ENCODE peak calls at places on chromosomes 5 and 9, in ten cellular contexts. F, C, Q, H, I, E, W, D, L and V are unnamed samples.
A peak's percentile ranks its signal among the peaks of the same experiment; 100 is the strongest.

GRCh38 chr9:7130421-7130820 is 372.6 kb downstream of the KDM4C start:
- DNase-seq in F (no peak), C (no peak), Q (no peak), H (no peak), I (no peak), E (no peak), W (no peak), D (no peak), L (no peak), V (no peak)

GRCh38 chr9:120431268-120431667 is 148.7 kb downstream of the CDK5RAP2 start:
- DNase-seq in F (no peak), C (no peak), Q (no peak), H (no peak), I (no peak), E (no peak), W (no peak), D (no peak), L (no peak), V (no peak)

GRCh38 chr5:116938488-116938887 is 363.9 kb upstream of the SEMA6A start:
- DNase-seq in F (no peak), C (no peak), Q (no peak), H (no peak), I (no peak), E (no peak), W (no peak), D (no peak), L (no peak), V (no peak)

GRCh38 chr5:108315829-108316228 is 66.1 kb downstream of the FBXL17 start:
- DNase-seq in F (no peak), C (no peak), Q (no peak), H (no peak), I (no peak), E (peak; percentile 23), W (no peak), D (no peak), L (no peak), V (no peak)

GRCh38 chr9:135512904-135513303 is 8.3 kb upstream of the LCN1 start:
- DNase-seq in F (no peak), C (peak; percentile 49), Q (peak; percentile 50), H (no peak), I (no peak), E (peak; percentile 6), W (no peak), D (peak; percentile 65), L (peak; percentile 7), V (no peak)

GRCh38 chr5:139725073-139725830 is 70.4 kb upstream of the PSD2 start:
- DNase-seq in F (peak; percentile 83), C (peak; percentile 80), Q (no peak), H (no peak), I (no peak), E (peak; percentile 85), W (no peak), D (no peak), L (peak; percentile 45), V (no peak)

GRCh38 chr9:34654317-34655083 is 2.5 kb downstream of the IL11RA start:
- DNase-seq in F (peak; percentile 73), C (peak; percentile 95), Q (peak; percentile 87), H (peak; percentile 65), I (no peak), E (peak; percentile 57), W (peak; percentile 63), D (peak; percentile 95), L (peak; percentile 84), V (no peak)

GRCh38 chr5:38463634-38464521 is 92.6 kb downstream of the LIFR start:
- DNase-seq in F (no peak), C (peak; percentile 74), Q (no peak), H (no peak), I (peak; percentile 84), E (peak; percentile 93), W (peak; percentile 56), D (no peak), L (no peak), V (no peak)

GRCh38 chr9:36993933-36994764 is 39.9 kb downstream of the PAX5 start:
- DNase-seq in F (peak; percentile 94), C (no peak), Q (no peak), H (no peak), I (no peak), E (no peak), W (no peak), D (no peak), L (no peak), V (peak; percentile 60)

GRCh38 chr5:131000289-131000688 is 164.8 kb downstream of the HINT1 start:
- DNase-seq in F (no peak), C (no peak), Q (no peak), H (no peak), I (no peak), E (no peak), W (no peak), D (no peak), L (no peak), V (no peak)

GRCh38 chr9:113463418-113464285 is at the start of gene RGS3:
- DNase-seq in F (no peak), C (peak; percentile 84), Q (no peak), H (peak; percentile 74), I (peak; percentile 42), E (no peak), W (peak; percentile 79), D (no peak), L (peak; percentile 80), V (no peak)
- TF ChIP-seq POLR2A in F (no peak), C (peak; percentile 64), Q (no peak), H (no peak), I (peak; percentile 57), E (no peak), W (peak; percentile 34), D (no peak), L (peak; percentile 70), V (no peak)

GRCh38 chr9:3526166-3526902 is 533 bp upstream of the RFX3 start:
- DNase-seq in F (peak; percentile 96), C (peak; percentile 93), Q (peak; percentile 94), H (peak; percentile 85), I (peak; percentile 59), E (peak; percentile 79), W (peak; percentile 83), D (peak; percentile 97), L (peak; percentile 87), V (peak; percentile 35)

GRCh38 chr9:3528466-3528865 is 2.7 kb upstream of the RFX3 start:
- DNase-seq in F (no peak), C (no peak), Q (no peak), H (no peak), I (no peak), E (no peak), W (no peak), D (no peak), L (no peak), V (no peak)

GRCh38 chr9:3526903-3527652 is 1.3 kb upstream of the RFX3 start:
- DNase-seq in F (peak; percentile 77), C (no peak), Q (peak; percentile 64), H (no peak), I (peak; percentile 33), E (peak; percentile 13), W (peak; percentile 16), D (no peak), L (peak; percentile 15), V (no peak)

GRCh38 chr9:3525836-3526165 is at the start of gene RFX3:
- DNase-seq in F (peak; percentile 98), C (peak; percentile 95), Q (peak; percentile 94), H (peak; percentile 89), I (peak; percentile 84), E (peak; percentile 97), W (peak; percentile 89), D (peak; percentile 98), L (peak; percentile 88), V (peak; percentile 55)

DNA sequence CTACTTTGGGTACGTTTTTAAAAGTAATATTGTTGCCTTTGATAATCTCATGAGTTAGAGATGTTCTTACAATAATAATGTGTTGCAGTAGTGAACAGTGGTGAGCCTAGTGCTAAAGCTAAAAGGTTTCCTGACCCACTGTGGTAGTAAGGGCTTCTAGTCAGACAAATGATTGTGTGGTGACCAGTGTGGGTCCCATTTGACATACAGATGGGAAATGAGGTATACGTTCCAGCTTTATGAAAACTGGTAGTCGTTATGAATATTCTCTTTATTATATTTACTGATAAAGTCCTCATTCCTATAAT is 1.8 kb upstream of the RFX3 start:
- DNase-seq in F (no peak), C (no peak), Q (no peak), H (no peak), I (no peak), E (no peak), W (no peak), D (no peak), L (no peak), V (no peak)
- TF ChIP-seq POLR2A in F (no peak), C (no peak), Q (no peak), H (no peak), I (no peak), E (no peak), W (no peak), D (no peak), L (no peak), V (no peak)

DNA sequence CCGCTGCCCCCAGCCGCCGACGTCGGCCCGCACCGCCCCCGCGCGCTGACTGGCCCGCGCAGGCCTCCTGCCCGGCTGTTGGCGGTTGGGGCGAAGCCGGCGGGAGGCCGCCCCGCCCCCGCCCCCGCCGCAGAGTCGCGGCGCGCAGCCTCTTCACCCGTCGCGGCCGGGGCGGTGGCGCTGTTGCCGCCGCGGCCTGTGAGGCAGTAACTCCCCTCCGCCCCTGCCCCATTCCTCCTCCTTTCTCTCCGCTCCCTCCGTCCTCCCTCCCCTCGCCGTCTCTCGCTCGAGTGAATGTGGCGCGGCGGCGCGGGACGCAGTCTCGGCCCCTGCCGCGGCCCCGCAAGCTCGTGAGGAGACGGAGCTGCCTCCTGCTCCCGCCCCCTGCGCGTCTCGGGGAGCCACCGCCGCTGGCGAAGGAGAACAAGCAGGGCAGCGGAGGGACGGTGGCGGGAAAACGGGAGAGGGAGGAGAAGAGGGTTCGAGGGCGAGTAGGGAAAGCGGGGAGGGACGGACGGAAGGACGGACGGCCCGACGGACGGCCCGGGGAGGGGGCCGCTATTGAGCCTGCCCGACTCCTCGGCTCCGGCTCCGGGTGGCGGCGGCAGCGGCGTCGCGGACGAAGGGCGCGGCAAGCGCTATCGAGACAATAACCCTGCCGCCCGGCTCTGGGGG is 637 bp upstream of the ERBIN start:
- DNase-seq in F (peak; percentile 95), C (peak; percentile 89), Q (no peak), H (peak; percentile 76), I (peak; percentile 47), E (peak; percentile 85), W (peak; percentile 79), D (peak; percentile 95), L (peak; percentile 83), V (peak; percentile 70)
- TF ChIP-seq POLR2A in F (peak; percentile 64), C (peak; percentile 68), Q (peak; percentile 82), H (peak; percentile 66), I (peak; percentile 51), E (peak; percentile 86), W (peak; percentile 95), D (no peak), L (peak; percentile 91), V (peak; percentile 39)

DNA sequence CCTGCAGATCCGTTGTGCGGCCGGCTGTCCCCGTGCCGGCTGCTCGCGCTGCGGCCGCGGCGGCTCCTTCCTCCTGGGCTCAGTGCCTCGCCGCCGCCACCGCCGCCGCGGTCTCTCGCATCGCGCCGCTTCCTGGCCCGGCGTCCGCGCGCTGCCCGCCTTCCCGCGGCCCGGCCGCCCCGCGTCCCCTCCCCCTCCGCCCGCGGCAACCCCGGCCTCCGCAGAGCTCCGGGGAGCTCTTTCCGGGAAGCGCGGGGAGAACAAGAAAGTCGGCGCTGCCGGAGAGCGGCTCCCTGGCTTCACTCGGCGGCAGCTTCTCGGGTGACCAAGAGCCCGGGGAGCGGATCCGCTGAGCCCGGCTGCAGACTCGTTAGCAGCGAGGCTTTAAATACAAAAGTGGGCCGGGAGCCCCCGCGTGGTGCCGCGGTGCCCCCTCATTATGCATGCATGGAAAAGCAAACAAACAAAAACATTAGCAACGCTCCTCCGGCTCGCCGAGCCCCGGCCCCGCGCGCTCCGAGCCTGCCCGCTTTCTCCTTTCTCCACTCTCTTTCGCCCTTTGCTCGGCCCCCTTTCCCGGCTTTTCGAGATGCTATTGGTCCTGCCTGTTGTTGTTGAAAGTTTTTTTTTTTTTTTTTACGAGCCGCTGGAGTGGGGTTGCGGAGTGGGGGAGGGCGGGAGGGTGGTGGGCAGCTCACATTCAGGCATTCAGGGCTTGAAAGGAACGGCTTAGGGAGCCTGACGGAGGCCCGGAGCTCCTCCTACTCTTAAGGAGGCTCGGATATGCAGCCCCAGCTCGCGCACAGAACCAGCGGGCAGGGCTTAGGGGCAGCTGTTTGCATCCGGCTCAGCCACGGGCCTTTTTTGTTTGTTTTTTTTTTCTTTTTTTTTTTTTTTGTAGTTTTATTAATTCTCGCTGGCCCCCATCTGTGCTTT is at the start of gene GAS1:
- DNase-seq in F (peak; percentile 92), C (peak; percentile 97), Q (peak; percentile 92), H (peak; percentile 81), I (peak; percentile 41), E (peak; percentile 96), W (peak; percentile 87), D (peak; percentile 96), L (peak; percentile 91), V (peak; percentile 28)
- TF ChIP-seq POLR2A in F (no peak), C (peak; percentile 69), Q (peak; percentile 48), H (peak; percentile 22), I (no peak), E (peak; percentile 40), W (peak; percentile 71), D (no peak), L (peak; percentile 83), V (no peak)